ENCODE peak calls at places on chromosomes 4 and X, in nine cellular contexts. D, C, S, V, O, H, P, U and Z are unnamed samples.

GRCh38 chr4:79574741-79575451 is 166.9 kb upstream of the GK2 start:
- DNase-seq in C (no peak), P (no peak), H (no peak), V (no peak), S (no peak), O (no peak), U (no peak), D (no peak), Z (no peak)

GRCh38 chr4:76969493-76969892 is 19.9 kb downstream of the SEPTIN11 start:
- DNase-seq in U (no peak), V (no peak), H (no peak), D (no peak), O (no peak), P (no peak), C (no peak), S (no peak), Z (no peak)

GRCh38 chr4:6938758-6939201 is 29.2 kb downstream of the TBC1D14 start:
- DNase-seq in H (no peak), O (no peak), U (no peak), V (no peak), S (no peak), C (no peak), P (no peak), D (no peak), Z (no peak)

GRCh38 chrX:47179221-47179927 is 14.3 kb upstream of the UBA1 start:
- DNase-seq in S (no peak), P (no peak), D (no peak), O (peak), U (no peak), V (peak), C (no peak), H (peak), Z (peak)

GRCh38 chr4:26916195-26916594 is 55.6 kb downstream of the STIM2 start:
- DNase-seq in C (no peak), D (no peak), O (peak), H (no peak), P (no peak), S (no peak), V (no peak), U (no peak), Z (peak)

GRCh38 chrX:150012647-150013046 is 74.4 kb upstream of the EOLA2 start:
- DNase-seq in U (no peak), D (no peak), C (no peak), S (no peak), P (no peak), V (no peak), O (no peak), H (no peak), Z (no peak)

GRCh38 chr4:88107406-88108107 is 50.9 kb downstream of the ABCG2 start:
- DNase-seq in D (no peak), U (no peak), P (no peak), C (no peak), O (no peak), S (no peak), H (no peak), V (no peak), Z (peak)

GRCh38 chr4:24583451-24584174 is 741 bp downstream of the DHX15 start:
- DNase-seq in P (peak), S (peak), H (peak), C (peak), O (peak), U (no peak), V (peak), D (no peak), Z (peak)

GRCh38 chrX:10326578-10326977 is 169.8 kb downstream of the CLCN4 start:
- DNase-seq in V (no peak), D (no peak), O (peak), S (no peak), U (peak), C (no peak), P (peak), H (no peak), Z (peak)
- TF ChIP-seq CTCF in V (no peak), D (peak), O (peak), S (no peak), U (peak), C (no peak), P (peak), H (no peak), Z (peak)

DNA sequence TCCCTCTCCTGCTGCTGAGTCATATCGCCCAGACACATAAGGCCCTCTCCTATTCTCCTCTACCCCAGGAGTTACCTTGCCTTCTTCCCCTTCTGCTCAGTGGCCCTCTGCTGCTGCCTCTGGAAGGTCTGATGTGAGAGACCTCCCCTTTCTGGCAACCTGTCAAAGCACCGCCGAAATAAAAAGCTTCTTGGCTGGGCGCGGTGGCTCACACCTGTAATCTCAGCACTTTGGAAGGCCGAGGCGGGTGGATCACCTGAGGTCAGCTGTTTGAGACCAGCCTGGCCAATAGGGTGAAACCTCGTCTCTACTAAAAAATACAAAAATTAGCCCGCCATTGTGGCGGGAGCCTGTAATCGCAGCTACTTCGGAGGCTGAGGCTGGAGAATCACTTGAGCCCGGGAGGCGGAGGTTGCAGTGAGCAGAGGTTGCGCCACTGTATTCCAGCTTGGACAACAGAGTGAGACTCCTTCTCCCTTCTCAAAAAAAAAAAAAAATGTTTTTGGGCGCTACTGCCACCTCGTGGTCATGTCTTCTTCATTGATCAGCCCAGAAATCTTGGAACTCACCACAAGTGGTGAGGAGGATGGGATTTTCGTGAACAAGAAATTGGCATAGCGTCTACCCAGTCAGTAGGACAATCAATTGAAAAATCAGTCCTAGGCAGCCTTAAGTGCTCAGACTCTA is 8.6 kb upstream of the ZXDA start:
- DNase-seq in O (peak), U (no peak), S (peak), V (peak), C (no peak), P (no peak), H (no peak), D (no peak), Z (peak)
- TF ChIP-seq CTCF in O (peak), U (peak), S (no peak), V (peak), C (peak), P (peak), H (peak), D (peak), Z (peak)

GRCh38 chr4:132592340-132592739 is 556.8 kb upstream of the PCDH10 start:
- DNase-seq in V (no peak), O (no peak), H (no peak), D (no peak), U (no peak), S (peak), P (no peak), C (no peak), Z (no peak)
- TF ChIP-seq CTCF in V (no peak), O (no peak), H (no peak), D (no peak), U (no peak), S (no peak), P (peak), C (no peak), Z (no peak)

DNA sequence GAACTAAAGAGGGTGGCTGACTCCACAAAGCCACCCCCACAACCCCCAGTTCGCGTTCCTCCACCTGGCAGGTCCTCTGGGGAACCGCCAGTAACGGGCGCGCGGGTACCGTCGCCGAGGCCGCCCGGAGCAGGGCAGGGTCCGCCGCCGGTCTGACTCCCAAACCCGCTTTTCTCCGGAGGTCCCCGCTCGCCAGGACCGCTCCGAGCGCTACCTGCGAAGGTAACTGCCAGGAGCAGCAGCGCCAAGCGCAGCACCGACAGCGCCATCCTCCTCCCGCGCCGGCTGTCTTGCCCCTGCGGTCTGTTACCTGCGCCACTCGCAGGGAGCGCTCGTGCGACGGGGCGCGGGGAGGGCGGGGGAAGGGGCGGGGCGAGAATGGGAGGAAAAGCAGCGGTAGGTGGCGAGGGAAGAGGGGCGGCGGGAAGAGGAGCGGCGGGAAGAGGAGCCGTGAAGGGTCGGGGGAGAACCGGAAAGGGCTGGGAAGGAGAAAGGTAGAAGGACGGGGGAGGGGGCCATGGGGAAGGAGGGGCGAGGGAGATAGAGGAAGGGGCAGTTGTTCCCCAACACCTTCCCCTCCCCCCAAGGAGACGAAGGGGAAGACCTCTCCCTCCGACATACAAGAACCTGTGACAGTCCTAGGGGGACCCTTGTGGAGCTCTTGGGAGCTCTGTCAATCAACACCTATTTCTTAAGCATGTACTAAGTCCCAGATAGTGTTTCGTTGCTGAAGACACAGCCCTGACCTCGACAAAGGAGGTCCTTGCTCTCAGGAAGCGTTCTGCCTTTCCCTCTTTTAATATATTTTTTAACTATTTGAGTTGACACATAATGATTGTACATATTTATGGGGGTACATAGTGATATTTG is at the start of gene SPINK2:
- DNase-seq in O (peak), D (no peak), S (peak), V (no peak), P (peak), C (peak), U (no peak), H (no peak), Z (no peak)
- TF ChIP-seq CTCF in O (peak), D (no peak), S (no peak), V (no peak), P (peak), C (peak), U (no peak), H (no peak), Z (peak)

DNA sequence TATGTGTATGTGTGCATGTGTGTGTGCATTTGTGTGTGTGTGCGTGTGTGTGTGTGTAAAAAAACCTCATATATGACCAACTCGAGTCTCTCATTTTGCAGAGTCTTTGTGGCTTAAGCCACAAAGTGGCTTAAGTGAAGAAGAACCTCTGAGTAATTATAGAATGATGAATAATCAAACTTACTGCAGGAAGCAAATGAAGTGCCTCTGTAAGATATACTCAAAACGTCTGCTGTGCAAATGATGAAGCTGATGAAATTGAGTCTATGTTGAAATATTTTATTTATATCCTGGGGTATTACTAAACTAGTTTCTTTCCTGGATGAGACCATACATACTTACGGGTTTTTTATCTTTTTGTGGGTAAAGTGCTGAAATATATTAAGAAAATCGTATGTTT is 1198.7 kb downstream of the PCDH7 start:
- DNase-seq in U (no peak), C (no peak), D (no peak), H (peak), P (no peak), S (no peak), O (peak), V (no peak), Z (peak)
- TF ChIP-seq CTCF in U (no peak), C (no peak), D (no peak), H (no peak), P (no peak), S (no peak), O (no peak), V (no peak), Z (no peak)

DNA sequence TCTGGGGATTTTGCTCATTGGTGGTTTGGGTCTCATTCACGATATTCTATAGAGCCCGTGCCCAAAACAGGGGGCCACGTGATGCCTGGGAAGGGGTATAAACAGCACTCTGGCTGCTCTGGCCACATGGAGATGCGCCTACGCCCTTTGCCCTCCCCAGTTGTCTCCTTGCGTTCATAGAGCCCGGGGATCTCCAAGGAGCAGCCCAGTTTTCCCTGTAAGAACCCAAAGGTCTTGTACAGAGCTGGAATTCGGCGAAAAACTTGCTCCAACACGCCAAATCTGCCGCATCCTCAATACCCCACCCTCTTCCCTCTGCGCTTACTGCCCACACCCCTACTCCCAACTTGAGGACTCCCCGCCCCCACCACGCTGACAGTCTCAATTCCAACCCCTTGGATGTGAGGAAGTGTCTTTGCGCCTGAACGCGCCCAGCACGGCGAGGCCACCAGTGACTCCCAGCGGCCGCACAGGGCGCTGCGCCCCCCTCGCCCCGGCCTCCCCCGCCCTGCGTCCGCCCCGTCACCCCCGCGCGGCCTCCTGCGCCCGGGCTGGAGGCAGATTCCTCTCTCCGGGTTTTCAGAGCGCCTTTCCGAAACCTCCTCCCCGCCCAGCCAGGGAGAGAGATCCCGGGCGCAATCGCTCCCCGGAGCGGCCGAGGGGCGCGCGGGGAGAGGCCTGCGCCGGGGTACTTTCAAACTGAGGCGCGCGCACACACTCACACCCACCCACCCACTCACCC is at the start of gene NHS:
- DNase-seq in S (peak), H (peak), P (peak), D (peak), U (peak), C (no peak), V (peak), O (peak), Z (peak)
- TF ChIP-seq CTCF in S (no peak), H (no peak), P (peak), D (peak), U (peak), C (no peak), V (no peak), O (peak), Z (peak)